ENCODE peak calls at places on chromosomes 4 and X, in nine cellular contexts. One of them, this sample, is unnamed.

GRCh38 chr4:154743683-154744340 is at the start of gene LRAT:
- DNase-seq in NB4: no peak
- DNase-seq in adrenal gland: peak; percentile 21
- DNase-seq in GM12891: peak; percentile 23
- DNase-seq in A549: peak; percentile 10
- DNase-seq in uterus: no peak
- DNase-seq in esophagus squamous epithelium: no peak
- DNase-seq in right lobe of liver: peak; percentile 57
- DNase-seq in endothelial cell of umbilical vein: no peak
- DNase-seq in this sample: no peak

GRCh38 chr4:17029432-17029831 is 131.0 kb upstream of the LDB2 start:
- DNase-seq in esophagus squamous epithelium: no peak
- DNase-seq in adrenal gland: no peak
- DNase-seq in GM12891: no peak
- DNase-seq in uterus: no peak
- DNase-seq in right lobe of liver: no peak
- DNase-seq in endothelial cell of umbilical vein: no peak
- DNase-seq in NB4: no peak
- DNase-seq in A549: no peak
- DNase-seq in this sample: no peak

GRCh38 chr4:111991797-111992196 is 153.5 kb upstream of the FAM241A start:
- DNase-seq in A549: peak; percentile 56
- DNase-seq in NB4: peak; percentile 9
- DNase-seq in right lobe of liver: no peak
- DNase-seq in endothelial cell of umbilical vein: peak; percentile 34
- DNase-seq in adrenal gland: no peak
- DNase-seq in uterus: peak; percentile 39
- DNase-seq in GM12891: no peak
- DNase-seq in esophagus squamous epithelium: no peak
- DNase-seq in this sample: no peak

GRCh38 chr4:7045553-7045952 is 2.4 kb downstream of the TADA2B start:
- DNase-seq in A549: no peak
- DNase-seq in GM12891: no peak
- DNase-seq in NB4: no peak
- DNase-seq in right lobe of liver: no peak
- DNase-seq in esophagus squamous epithelium: no peak
- DNase-seq in endothelial cell of umbilical vein: no peak
- DNase-seq in uterus: no peak
- DNase-seq in adrenal gland: no peak
- DNase-seq in this sample: no peak

GRCh38 chrX:5648941-5649568 is 579.6 kb downstream of the NLGN4X start:
- DNase-seq in GM12891: no peak
- DNase-seq in A549: no peak
- DNase-seq in esophagus squamous epithelium: no peak
- DNase-seq in right lobe of liver: no peak
- DNase-seq in NB4: no peak
- DNase-seq in endothelial cell of umbilical vein: no peak
- DNase-seq in adrenal gland: no peak
- DNase-seq in uterus: no peak
- DNase-seq in this sample: no peak

GRCh38 chr4:125382995-125383394 is 68.2 kb downstream of the FAT4 start:
- DNase-seq in GM12891: no peak
- DNase-seq in NB4: no peak
- DNase-seq in endothelial cell of umbilical vein: peak; percentile 76
- DNase-seq in right lobe of liver: no peak
- DNase-seq in uterus: no peak
- DNase-seq in adrenal gland: no peak
- DNase-seq in A549: no peak
- DNase-seq in esophagus squamous epithelium: no peak
- DNase-seq in this sample: no peak

GRCh38 chr4:101500742-101501141 is 153.4 kb upstream of the PPP3CA start:
- DNase-seq in GM12891: no peak
- DNase-seq in adrenal gland: no peak
- DNase-seq in uterus: no peak
- DNase-seq in A549: no peak
- DNase-seq in right lobe of liver: no peak
- DNase-seq in endothelial cell of umbilical vein: no peak
- DNase-seq in esophagus squamous epithelium: no peak
- DNase-seq in NB4: no peak
- DNase-seq in this sample: no peak

GRCh38 chr4:8163436-8164193 is 5.0 kb upstream of the ABLIM2 start:
- DNase-seq in esophagus squamous epithelium: no peak
- DNase-seq in NB4: no peak
- DNase-seq in endothelial cell of umbilical vein: no peak
- DNase-seq in adrenal gland: no peak
- DNase-seq in GM12891: no peak
- DNase-seq in A549: no peak
- DNase-seq in right lobe of liver: no peak
- DNase-seq in uterus: no peak
- DNase-seq in this sample: no peak

GRCh38 chr4:7651461-7651921 is 216.8 kb upstream of the PSAPL1 start:
- DNase-seq in endothelial cell of umbilical vein: no peak
- DNase-seq in A549: no peak
- DNase-seq in right lobe of liver: peak; percentile 33
- DNase-seq in uterus: peak; percentile 36
- DNase-seq in GM12891: no peak
- DNase-seq in esophagus squamous epithelium: no peak
- DNase-seq in adrenal gland: peak; percentile 33
- DNase-seq in NB4: no peak
- DNase-seq in this sample: peak; percentile 61

GRCh38 chr4:184147858-184148799 is 69.5 kb downstream of the ENPP6 start:
- DNase-seq in uterus: no peak
- DNase-seq in NB4: peak; percentile 56
- DNase-seq in endothelial cell of umbilical vein: no peak
- DNase-seq in esophagus squamous epithelium: no peak
- DNase-seq in right lobe of liver: no peak
- DNase-seq in adrenal gland: no peak
- DNase-seq in A549: no peak
- DNase-seq in GM12891: no peak
- DNase-seq in this sample: no peak

GRCh38 chrX:71256051-71256450 is 2.1 kb upstream of the ZMYM3 start:
- DNase-seq in NB4: no peak
- DNase-seq in uterus: no peak
- DNase-seq in GM12891: no peak
- DNase-seq in adrenal gland: peak; percentile 28
- DNase-seq in right lobe of liver: no peak
- DNase-seq in esophagus squamous epithelium: no peak
- DNase-seq in A549: no peak
- DNase-seq in endothelial cell of umbilical vein: no peak
- DNase-seq in this sample: no peak

GRCh38 chrX:71252221-71252620 is 1.7 kb downstream of the ZMYM3 start:
- DNase-seq in esophagus squamous epithelium: no peak
- DNase-seq in GM12891: no peak
- DNase-seq in adrenal gland: no peak
- DNase-seq in uterus: no peak
- DNase-seq in NB4: no peak
- DNase-seq in endothelial cell of umbilical vein: no peak
- DNase-seq in A549: no peak
- DNase-seq in right lobe of liver: no peak
- DNase-seq in this sample: no peak

GRCh38 chrX:71251456-71251973 is 2.4 kb downstream of the ZMYM3 start:
- DNase-seq in endothelial cell of umbilical vein: no peak
- DNase-seq in uterus: no peak
- DNase-seq in GM12891: no peak
- DNase-seq in right lobe of liver: no peak
- DNase-seq in A549: no peak
- DNase-seq in esophagus squamous epithelium: no peak
- DNase-seq in adrenal gland: no peak
- DNase-seq in NB4: no peak
- DNase-seq in this sample: no peak

GRCh38 chrX:71254092-71254941 is at the start of gene ZMYM3:
- DNase-seq in GM12891: peak; percentile 74
- DNase-seq in esophagus squamous epithelium: peak; percentile 11
- DNase-seq in uterus: peak; percentile 83
- DNase-seq in A549: peak; percentile 85
- DNase-seq in right lobe of liver: peak; percentile 88
- DNase-seq in adrenal gland: peak; percentile 89
- DNase-seq in NB4: peak; percentile 92
- DNase-seq in endothelial cell of umbilical vein: peak; percentile 80
- DNase-seq in this sample: peak; percentile 75

DNA sequence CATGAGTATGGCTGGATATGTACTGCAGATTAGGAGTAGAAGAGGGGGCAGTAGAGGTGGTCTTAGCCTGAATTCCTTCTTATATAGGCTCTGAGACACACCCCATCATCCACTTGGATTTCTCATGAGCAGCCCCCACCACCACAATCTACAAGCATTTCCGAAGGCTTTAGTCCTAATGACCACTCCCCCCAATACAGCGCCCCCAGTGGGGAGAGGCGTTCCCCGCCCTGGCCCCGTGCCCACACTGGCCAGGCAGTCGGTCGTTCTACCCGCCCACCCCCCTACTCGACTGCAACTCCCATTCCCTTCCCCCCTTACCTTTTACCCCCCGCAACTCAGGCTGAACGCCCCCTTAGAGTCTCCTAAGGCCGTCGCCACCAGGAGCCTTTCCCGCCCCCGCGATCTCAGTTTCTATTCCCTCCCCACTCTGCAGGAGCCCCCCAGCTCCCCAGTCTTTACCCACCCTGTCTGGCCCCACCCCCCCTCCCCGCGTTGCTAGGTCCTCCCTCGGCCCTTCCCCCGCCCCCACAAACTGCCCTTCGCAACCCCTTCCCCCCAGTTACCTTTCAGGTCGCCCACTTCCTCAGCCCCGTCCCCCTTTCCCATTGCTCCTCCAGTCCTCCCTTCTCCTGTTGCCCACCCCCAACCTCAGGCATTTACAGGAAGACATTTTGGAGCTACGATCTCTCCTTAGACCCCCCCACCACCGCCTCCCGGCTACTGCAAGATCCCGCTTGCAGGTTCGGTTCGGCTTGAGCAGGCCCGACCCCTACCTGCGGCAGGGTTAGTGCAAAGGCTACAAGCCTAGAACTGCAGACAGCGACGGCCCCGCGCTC is 468 bp downstream of the ZMYM3 start:
- DNase-seq in right lobe of liver: peak; percentile 35
- DNase-seq in uterus: peak; percentile 41
- DNase-seq in adrenal gland: peak; percentile 42
- DNase-seq in GM12891: no peak
- DNase-seq in NB4: peak; percentile 71
- DNase-seq in endothelial cell of umbilical vein: peak; percentile 58
- DNase-seq in A549: peak; percentile 29
- DNase-seq in esophagus squamous epithelium: no peak
- DNase-seq in this sample: no peak
- TF ChIP-seq POLR2A in right lobe of liver: no peak
- TF ChIP-seq POLR2A in uterus: no peak
- TF ChIP-seq POLR2A in adrenal gland: no peak
- TF ChIP-seq POLR2A in GM12891: no peak
- TF ChIP-seq POLR2A in NB4: no peak
- TF ChIP-seq POLR2A in endothelial cell of umbilical vein: no peak
- TF ChIP-seq POLR2A in A549: peak; percentile 37
- TF ChIP-seq POLR2A in esophagus squamous epithelium: no peak
- TF ChIP-seq POLR2A in this sample: no peak

GRCh38 chrX:44872817-44873414 is at the start of gene KDM6A:
- DNase-seq in uterus: peak; percentile 99
- DNase-seq in NB4: peak; percentile 97
- DNase-seq in right lobe of liver: peak; percentile 100
- DNase-seq in esophagus squamous epithelium: peak; percentile 98
- DNase-seq in GM12891: peak; percentile 71
- DNase-seq in endothelial cell of umbilical vein: peak; percentile 96
- DNase-seq in adrenal gland: peak; percentile 99
- DNase-seq in A549: peak; percentile 98
- DNase-seq in this sample: peak; percentile 95
- TF ChIP-seq POLR2A in uterus: peak; percentile 83
- TF ChIP-seq POLR2A in NB4: peak; percentile 44
- TF ChIP-seq POLR2A in right lobe of liver: peak; percentile 89
- TF ChIP-seq POLR2A in esophagus squamous epithelium: no peak
- TF ChIP-seq POLR2A in GM12891: no peak
- TF ChIP-seq POLR2A in endothelial cell of umbilical vein: no peak
- TF ChIP-seq POLR2A in adrenal gland: peak; percentile 90
- TF ChIP-seq POLR2A in A549: no peak
- TF ChIP-seq POLR2A in this sample: peak; percentile 64

GRCh38 chr4:98658287-98659105 is at the start of gene TSPAN5:
- DNase-seq in esophagus squamous epithelium: no peak
- DNase-seq in A549: peak; percentile 73
- DNase-seq in NB4: peak; percentile 77
- DNase-seq in adrenal gland: peak; percentile 72
- DNase-seq in GM12891: peak; percentile 60
- DNase-seq in endothelial cell of umbilical vein: peak; percentile 82
- DNase-seq in uterus: peak; percentile 71
- DNase-seq in right lobe of liver: peak; percentile 86
- DNase-seq in this sample: peak; percentile 41
- TF ChIP-seq POLR2A in esophagus squamous epithelium: no peak
- TF ChIP-seq POLR2A in A549: peak; percentile 18
- TF ChIP-seq POLR2A in NB4: no peak
- TF ChIP-seq POLR2A in adrenal gland: peak; percentile 29
- TF ChIP-seq POLR2A in GM12891: no peak
- TF ChIP-seq POLR2A in endothelial cell of umbilical vein: peak; percentile 37
- TF ChIP-seq POLR2A in uterus: peak; percentile 42
- TF ChIP-seq POLR2A in right lobe of liver: no peak
- TF ChIP-seq POLR2A in this sample: peak; percentile 28

DNA sequence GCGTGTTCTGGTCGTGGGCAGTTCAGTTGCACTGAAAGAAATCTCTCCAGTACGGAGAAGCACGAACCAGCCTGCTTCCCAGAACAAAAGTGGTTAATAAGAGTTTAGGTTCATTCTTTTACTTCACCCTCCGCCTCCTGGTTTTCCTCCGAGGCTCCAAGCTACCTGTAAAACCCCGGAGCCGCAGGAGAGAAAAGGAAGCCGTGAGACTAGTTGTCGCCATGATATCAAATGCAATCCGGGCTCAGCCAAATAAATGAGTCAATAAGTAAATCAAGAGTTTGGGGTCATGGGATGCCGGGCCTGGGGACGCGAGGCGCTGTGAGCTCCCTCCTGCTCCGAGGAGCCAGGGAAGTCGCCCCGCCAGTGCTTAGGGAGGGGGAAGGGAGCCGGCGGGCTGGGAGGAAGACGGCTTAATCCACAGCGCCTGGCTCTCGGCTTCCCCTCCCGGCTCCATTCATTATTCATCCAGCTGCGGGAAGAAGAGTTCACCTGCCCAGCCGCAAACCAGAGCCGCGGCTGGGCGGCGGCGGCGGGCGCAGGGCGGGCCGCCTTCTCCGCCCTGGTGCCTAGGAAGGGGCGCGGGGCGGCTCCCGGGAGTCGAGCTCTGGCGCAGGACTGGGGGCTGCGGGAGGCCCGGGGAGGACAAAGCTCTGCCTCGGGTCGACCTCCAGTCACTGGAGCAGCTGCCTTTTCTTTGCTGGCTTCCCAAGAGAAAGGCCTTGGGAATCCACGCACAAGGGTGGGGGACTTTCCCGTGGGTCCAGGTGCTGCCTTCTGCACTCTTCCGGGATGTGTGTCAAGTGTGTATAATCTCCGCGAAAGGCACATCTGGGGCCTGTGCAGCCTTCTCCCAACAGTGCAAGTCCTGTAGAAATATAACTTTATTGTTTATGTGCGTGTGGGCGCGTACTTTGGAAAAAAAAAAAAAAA is 1.7 kb downstream of the FRAS1 start:
- DNase-seq in A549: peak; percentile 42
- DNase-seq in adrenal gland: peak; percentile 43
- DNase-seq in uterus: peak; percentile 17
- DNase-seq in endothelial cell of umbilical vein: peak; percentile 33
- DNase-seq in GM12891: no peak
- DNase-seq in NB4: no peak
- DNase-seq in right lobe of liver: peak; percentile 47
- DNase-seq in esophagus squamous epithelium: no peak
- DNase-seq in this sample: no peak
- TF ChIP-seq POLR2A in A549: no peak
- TF ChIP-seq POLR2A in adrenal gland: no peak
- TF ChIP-seq POLR2A in uterus: no peak
- TF ChIP-seq POLR2A in endothelial cell of umbilical vein: no peak
- TF ChIP-seq POLR2A in GM12891: no peak
- TF ChIP-seq POLR2A in NB4: no peak
- TF ChIP-seq POLR2A in right lobe of liver: no peak
- TF ChIP-seq POLR2A in esophagus squamous epithelium: no peak
- TF ChIP-seq POLR2A in this sample: no peak

This sample was measured in tibial nerve.